ENCODE peak calls at places on chromosomes 16 and 17, in ten cellular contexts. P is nephron progenitor cell, V is mucosa of descending colon, H is colonic mucosa, T is endothelial cell, Z is RWPE1, Y is uterus, G is mesothelial cell of epicardium, F is heart left ventricle, S is GM13977. D is an unnamed sample.

GRCh38 chr17:16044484-16044883 is 44.9 kb downstream of the TTC19 start:
- DNase-seq in P (no peak), V (no peak), H (no peak), T (no peak), Z (no peak), Y (no peak), G (no peak), F (no peak), S (no peak), D (no peak)

GRCh38 chr17:72519598-72519936 is 398.7 kb downstream of the SOX9 start:
- DNase-seq in P (no peak), V (no peak), H (no peak), T (no peak), Z (no peak), Y (no peak), G (no peak), F (no peak), S (no peak), D (no peak)

GRCh38 chr17:68207651-68208253 is 40.1 kb upstream of the AMZ2 start:
- DNase-seq in P (no peak), V (no peak), H (no peak), T (no peak), Z (no peak), Y (no peak), G (no peak), F (no peak), S (no peak), D (no peak)

GRCh38 chr17:13476722-13477121 is 125.0 kb downstream of the HS3ST3A1 start:
- DNase-seq in P (no peak), V (no peak), H (no peak), T (no peak), Z (no peak), Y (no peak), G (no peak), F (no peak), S (no peak), D (no peak)

GRCh38 chr16:2713523-2713922 is 6.5 kb downstream of the PRSS27 start:
- DNase-seq in P (no peak), V (peak), H (no peak), T (no peak), Z (no peak), Y (no peak), G (no peak), F (no peak), S (no peak), D (no peak)

GRCh38 chr16:81630632-81631026 is 148.5 kb upstream of the PLCG2 start:
- DNase-seq in P (no peak), V (no peak), H (no peak), T (no peak), Z (no peak), Y (no peak), G (no peak), F (no peak), S (no peak), D (no peak)

GRCh38 chr17:5813357-5813756 is 229.0 kb upstream of the NLRP1 start:
- DNase-seq in P (no peak), V (no peak), H (no peak), T (no peak), Z (no peak), Y (no peak), G (no peak), F (no peak), S (no peak), D (no peak)

GRCh38 chr17:48970865-48971687 is 2.7 kb upstream of the GIP start:
- DNase-seq in P (peak), V (no peak), H (no peak), T (no peak), Z (no peak), Y (no peak), G (no peak), F (no peak), S (no peak), D (no peak)

GRCh38 chr17:7886227-7887037 is 2.2 kb upstream of the CHD3 start:
- DNase-seq in P (peak), V (peak), H (peak), T (peak), Z (no peak), Y (peak), G (peak), F (no peak), S (peak), D (peak)

GRCh38 chr17:15210247-15210646 is 54.9 kb downstream of the PMP22 start:
- DNase-seq in P (no peak), V (no peak), H (no peak), T (no peak), Z (no peak), Y (no peak), G (no peak), F (no peak), S (no peak), D (no peak)

GRCh38 chr17:4249452-4250029 is 14.2 kb downstream of the ANKFY1 start:
- DNase-seq in P (no peak), V (no peak), H (no peak), T (no peak), Z (peak), Y (no peak), G (no peak), F (no peak), S (peak), D (peak)

GRCh38 chr16:71883193-71883848 is 661 bp downstream of the ZNF821 start:
- DNase-seq in P (peak), V (peak), H (peak), T (peak), Z (peak), Y (peak), G (peak), F (peak), S (peak), D (peak)

GRCh38 chr17:78291944-78292910 is 60.8 kb downstream of the TMEM235 start:
- DNase-seq in P (no peak), V (no peak), H (no peak), T (no peak), Z (no peak), Y (no peak), G (no peak), F (no peak), S (no peak), D (no peak)

GRCh38 chr17:39617446-39618251 is 9.1 kb upstream of the PPP1R1B start:
- DNase-seq in P (peak), V (peak), H (peak), T (no peak), Z (peak), Y (peak), G (peak), F (peak), S (no peak), D (peak)

GRCh38 chr16:263182-263774 is 12.5 kb downstream of the RGS11 start:
- DNase-seq in P (no peak), V (no peak), H (no peak), T (no peak), Z (no peak), Y (no peak), G (no peak), F (no peak), S (no peak), D (no peak)

GRCh38 chr16:88790312-88791150 is 5.5 kb upstream of the PIEZO1 start:
- DNase-seq in P (peak), V (peak), H (no peak), T (no peak), Z (no peak), Y (no peak), G (no peak), F (no peak), S (no peak), D (no peak)

GRCh38 chr16:60203525-60204124 is 1469.5 kb upstream of the GOT2 start:
- DNase-seq in P (no peak), V (no peak), H (no peak), T (peak), Z (peak), Y (no peak), G (no peak), F (no peak), S (no peak), D (no peak)

GRCh38 chr17:75031972-75032895 is 14.5 kb downstream of the ATP5PD start:
- DNase-seq in P (peak), V (peak), H (peak), T (no peak), Z (peak), Y (peak), G (no peak), F (peak), S (peak), D (peak)

GRCh38 chr17:73595068-73595865 is 49.0 kb downstream of the SDK2 start:
- DNase-seq in P (peak), V (peak), H (peak), T (peak), Z (peak), Y (no peak), G (peak), F (peak), S (peak), D (peak)

GRCh38 chr17:30236807-30237206 is 1.3 kb upstream of the SLC6A4 start:
- DNase-seq in P (peak), V (no peak), H (peak), T (peak), Z (peak), Y (peak), G (peak), F (peak), S (peak), D (peak)

GRCh38 chr16:66502020-66502913 is 47.7 kb downstream of the TK2 start:
- DNase-seq in P (no peak), V (no peak), H (no peak), T (no peak), Z (peak), Y (peak), G (no peak), F (no peak), S (no peak), D (no peak)

GRCh38 chr17:36877774-36878173 is 59.5 kb upstream of the LHX1 start:
- DNase-seq in P (no peak), V (no peak), H (no peak), T (no peak), Z (no peak), Y (no peak), G (no peak), F (no peak), S (no peak), D (no peak)

GRCh38 chr16:53129281-53130192 is 74.7 kb downstream of the CHD9 start:
- DNase-seq in P (no peak), V (no peak), H (peak), T (no peak), Z (peak), Y (no peak), G (no peak), F (peak), S (peak), D (no peak)

GRCh38 chr16:379183-379960 is 2.4 kb downstream of the PGAP6 start:
- DNase-seq in P (no peak), V (peak), H (peak), T (no peak), Z (no peak), Y (no peak), G (no peak), F (no peak), S (no peak), D (no peak)

GRCh38 chr17:61511480-61512182 is 59.4 kb downstream of the TBX4 start:
- DNase-seq in P (no peak), V (no peak), H (no peak), T (no peak), Z (no peak), Y (no peak), G (no peak), F (no peak), S (no peak), D (no peak)

GRCh38 chr17:61510237-61510636 is 58.0 kb downstream of the TBX4 start:
- DNase-seq in P (no peak), V (no peak), H (no peak), T (no peak), Z (no peak), Y (no peak), G (no peak), F (no peak), S (no peak), D (no peak)

GRCh38 chr17:61510991-61511390 is 58.8 kb downstream of the TBX4 start:
- DNase-seq in P (no peak), V (no peak), H (no peak), T (no peak), Z (no peak), Y (no peak), G (no peak), F (no peak), S (no peak), D (no peak)

GRCh38 chr17:61507667-61508066 is 55.4 kb downstream of the TBX4 start:
- DNase-seq in P (no peak), V (no peak), H (no peak), T (no peak), Z (no peak), Y (no peak), G (no peak), F (no peak), S (no peak), D (no peak)

GRCh38 chr17:61508912-61509311 is 56.7 kb downstream of the TBX4 start:
- DNase-seq in P (no peak), V (no peak), H (no peak), T (no peak), Z (no peak), Y (no peak), G (no peak), F (no peak), S (no peak), D (no peak)
- TF ChIP-seq CTCF in P (no peak), V (no peak), H (no peak), T (no peak), Z (no peak), Y (no peak), G (no peak), F (no peak), S (no peak), D (no peak)

DNA sequence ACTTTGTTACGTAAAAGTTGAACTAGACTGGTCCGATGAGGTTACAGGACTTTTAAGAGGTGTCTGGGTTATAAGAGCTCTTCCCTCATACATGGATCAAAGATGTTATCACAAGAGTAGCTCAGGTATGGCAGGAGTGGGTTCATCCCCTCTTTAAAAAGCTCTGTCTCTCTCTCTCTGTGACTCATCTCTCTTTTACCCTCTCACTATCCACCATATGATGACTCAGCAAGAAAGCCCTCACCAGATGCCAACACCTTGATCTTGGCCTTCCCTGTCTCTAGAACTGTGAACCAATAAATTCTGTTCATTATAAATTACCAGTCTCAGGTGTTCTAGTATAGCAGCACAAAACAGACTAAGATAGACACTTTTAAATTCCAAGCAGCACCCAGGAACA is 1.9 kb upstream of the CLEC19A start:
- DNase-seq in P (no peak), V (no peak), H (no peak), T (no peak), Z (peak), Y (no peak), G (no peak), F (no peak), S (no peak), D (no peak)
- TF ChIP-seq CTCF in P (no peak), V (no peak), H (no peak), T (no peak), Z (no peak), Y (no peak), G (no peak), F (no peak), S (no peak), D (no peak)

GRCh38 chr16:19223235-19223847 is 55.3 kb downstream of the SYT17 start:
- DNase-seq in P (peak), V (no peak), H (peak), T (peak), Z (no peak), Y (no peak), G (no peak), F (no peak), S (no peak), D (peak)
- TF ChIP-seq CTCF in P (peak), V (peak), H (peak), T (peak), Z (peak), Y (no peak), G (peak), F (peak), S (peak), D (peak)

GRCh38 chr16:48864055-48864454 is 254.1 kb upstream of the N4BP1 start:
- DNase-seq in P (no peak), V (no peak), H (no peak), T (no peak), Z (no peak), Y (no peak), G (no peak), F (no peak), S (no peak), D (no peak)
- TF ChIP-seq CTCF in P (no peak), V (no peak), H (no peak), T (peak), Z (no peak), Y (no peak), G (no peak), F (no peak), S (peak), D (no peak)

DNA sequence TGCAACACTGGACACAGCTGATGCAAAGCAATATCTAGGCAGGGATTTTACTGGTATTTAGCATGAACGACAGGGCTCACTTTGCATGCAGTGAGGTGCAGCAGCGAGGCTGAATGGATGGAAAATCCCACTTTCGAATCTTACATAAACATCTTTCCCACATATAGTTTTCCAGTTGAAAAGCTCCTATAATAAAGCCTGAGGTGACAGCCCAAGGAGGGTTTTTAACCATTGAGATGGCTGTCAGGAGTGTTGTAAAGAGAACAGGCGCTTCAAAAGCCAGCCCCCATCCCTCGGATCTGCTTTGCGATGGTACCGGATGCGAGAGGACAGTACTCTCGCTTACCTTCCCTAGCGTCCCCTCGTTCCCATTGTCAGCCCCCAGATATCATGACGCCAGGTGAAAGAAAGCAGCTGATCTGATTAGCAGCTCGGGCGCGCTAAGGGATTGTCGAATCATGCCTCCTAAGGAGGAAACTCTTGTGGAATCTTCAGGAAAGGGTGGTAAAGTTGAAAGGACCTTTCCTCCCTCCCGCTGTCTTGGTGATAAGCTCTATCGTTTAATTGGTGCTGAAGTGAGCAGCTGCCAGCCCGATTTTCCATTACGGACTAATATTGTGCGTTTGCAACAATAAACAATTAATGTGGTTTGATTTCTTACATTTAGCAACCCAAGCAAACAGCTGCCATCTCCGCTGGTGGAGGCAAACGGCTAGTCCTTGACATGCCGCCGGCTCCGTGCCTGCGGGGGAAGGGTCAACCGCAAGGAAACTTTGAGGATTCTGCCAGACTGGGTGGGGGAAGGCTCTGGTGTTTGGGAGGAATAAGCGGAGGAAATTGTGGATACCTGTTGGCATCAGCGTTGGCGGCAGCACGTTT is 1.8 kb downstream of the CDH8 start:
- DNase-seq in P (peak), V (no peak), H (no peak), T (peak), Z (no peak), Y (no peak), G (peak), F (no peak), S (no peak), D (no peak)
- TF ChIP-seq CTCF in P (no peak), V (no peak), H (no peak), T (no peak), Z (no peak), Y (no peak), G (no peak), F (no peak), S (no peak), D (no peak)

GRCh38 chr16:86375841-86376240 is 134.5 kb upstream of the FOXF1 start:
- DNase-seq in P (no peak), V (no peak), H (no peak), T (no peak), Z (no peak), Y (no peak), G (no peak), F (no peak), S (no peak), D (no peak)
- TF ChIP-seq CTCF in P (no peak), V (no peak), H (no peak), T (no peak), Z (no peak), Y (no peak), G (no peak), F (no peak), S (no peak), D (no peak)

DNA sequence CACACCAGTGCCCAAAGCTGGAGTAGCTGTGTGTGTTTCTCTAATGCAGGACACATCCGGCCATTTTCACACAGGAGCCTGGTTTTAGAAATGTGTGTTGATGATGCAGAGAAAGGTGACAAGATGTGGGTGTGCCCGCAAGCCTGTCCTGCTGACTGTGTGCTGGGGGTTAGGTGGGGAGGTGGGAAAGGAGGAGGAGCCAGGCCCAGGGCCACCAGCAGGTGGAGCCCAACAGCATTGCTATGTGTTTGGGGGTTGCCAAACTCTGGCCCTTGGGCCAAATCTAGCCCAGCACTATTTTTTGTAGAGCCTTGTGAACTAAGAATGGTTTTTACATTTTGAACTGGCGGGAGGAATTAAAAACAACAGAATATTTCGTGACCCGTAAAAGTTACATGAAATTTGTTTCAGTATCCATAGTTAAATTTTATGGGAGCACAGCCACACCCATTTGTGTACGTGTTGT is 61.7 kb upstream of the LGALS9 start:
- DNase-seq in P (peak), V (no peak), H (no peak), T (peak), Z (no peak), Y (peak), G (no peak), F (no peak), S (peak), D (peak)
- TF ChIP-seq CTCF in P (peak), V (no peak), H (peak), T (peak), Z (no peak), Y (peak), G (peak), F (peak), S (peak), D (peak)

DNA sequence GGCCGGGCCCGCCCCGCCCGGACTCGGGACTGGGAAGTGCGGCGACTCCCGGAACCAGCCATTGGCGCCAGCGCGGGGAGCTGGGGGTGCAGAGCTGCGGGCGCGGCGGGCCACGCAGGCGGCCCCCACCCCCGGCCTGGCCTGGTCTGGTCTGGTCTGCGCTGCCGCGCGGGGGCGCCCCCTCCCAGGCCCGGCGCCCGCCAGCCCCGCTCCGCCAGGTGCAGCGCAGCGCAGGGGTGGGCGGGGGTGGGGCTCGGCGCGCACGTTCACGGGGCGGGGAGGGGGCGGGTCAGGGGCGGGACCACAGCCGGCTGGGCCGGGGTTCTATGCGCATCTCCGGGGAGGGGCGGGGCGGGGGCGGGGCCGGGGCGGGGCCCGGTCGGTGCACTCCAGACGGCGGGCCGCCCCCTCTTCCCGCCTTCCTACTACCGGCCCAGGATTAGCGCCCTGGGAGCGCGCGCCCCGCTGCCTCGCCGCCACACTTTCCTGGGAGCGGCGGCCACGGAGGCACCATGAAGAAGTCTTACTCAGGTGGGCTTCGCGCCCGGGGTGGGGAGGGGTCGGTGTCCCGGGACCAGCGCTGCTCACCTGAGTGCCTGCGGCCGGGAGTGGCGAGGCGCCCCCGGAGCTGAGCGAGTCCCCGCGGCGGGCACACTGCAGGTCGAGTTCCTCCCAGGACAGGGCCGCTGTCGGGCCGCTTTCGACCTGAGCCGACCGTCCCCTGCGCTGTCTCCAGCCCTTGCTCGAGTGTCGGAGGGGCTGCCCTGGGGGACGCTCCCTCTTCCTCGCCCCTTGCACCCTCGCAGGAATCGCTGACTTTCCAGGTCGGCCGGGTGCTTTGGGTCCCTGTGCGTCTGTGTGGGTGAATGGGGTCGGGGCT is 140.5 kb downstream of the SEC14L1 start:
- DNase-seq in P (peak), V (peak), H (peak), T (peak), Z (peak), Y (peak), G (peak), F (peak), S (peak), D (peak)
- TF ChIP-seq CTCF in P (no peak), V (no peak), H (no peak), T (no peak), Z (peak), Y (peak), G (peak), F (no peak), S (peak), D (peak)

D was measured in Calu3.